ENCODE peak calls at places on chromosomes 13 and 19, in five cellular contexts. One of them, this sample, is unnamed.
A peak's percentile ranks its signal among the peaks of the same experiment; 100 is the strongest.

GRCh38 chr19:677201-677600 is 1.0 kb downstream of the FSTL3 start:
- DNase-seq in esophagus squamous epithelium: no peak
- DNase-seq in BJ: no peak
- DNase-seq in endodermal cell: peak; percentile 52
- DNase-seq in Peyer's patch: no peak
- DNase-seq in this sample: no peak

GRCh38 chr19:4704317-4704673 is 19.3 kb downstream of the DPP9 start:
- DNase-seq in endodermal cell: no peak
- DNase-seq in BJ: no peak
- DNase-seq in Peyer's patch: no peak
- DNase-seq in esophagus squamous epithelium: no peak
- DNase-seq in this sample: no peak

GRCh38 chr19:3423183-3423829 is 56.9 kb downstream of the NFIC start:
- DNase-seq in endodermal cell: no peak
- DNase-seq in BJ: no peak
- DNase-seq in esophagus squamous epithelium: no peak
- DNase-seq in Peyer's patch: no peak
- DNase-seq in this sample: no peak

GRCh38 chr19:6608950-6609349 is 18.0 kb upstream of the CD70 start:
- DNase-seq in endodermal cell: no peak
- DNase-seq in esophagus squamous epithelium: no peak
- DNase-seq in BJ: no peak
- DNase-seq in Peyer's patch: no peak
- DNase-seq in this sample: no peak

GRCh38 chr13:26482451-26483197 is 74.9 kb upstream of the WASF3 start:
- DNase-seq in Peyer's patch: peak; percentile 61
- DNase-seq in BJ: no peak
- DNase-seq in esophagus squamous epithelium: no peak
- DNase-seq in endodermal cell: peak; percentile 93
- DNase-seq in this sample: no peak

GRCh38 chr19:18831524-18832330 is at the start of gene UPF1:
- DNase-seq in Peyer's patch: peak; percentile 86
- DNase-seq in endodermal cell: peak; percentile 97
- DNase-seq in esophagus squamous epithelium: peak; percentile 55
- DNase-seq in BJ: peak; percentile 57
- DNase-seq in this sample: peak; percentile 92

GRCh38 chr13:28136916-28137315 is 1.4 kb upstream of the PAN3 start:
- DNase-seq in endodermal cell: no peak
- DNase-seq in BJ: no peak
- DNase-seq in Peyer's patch: no peak
- DNase-seq in esophagus squamous epithelium: no peak
- DNase-seq in this sample: no peak

GRCh38 chr19:47686679-47687450 is 26.4 kb upstream of the EHD2 start:
- DNase-seq in esophagus squamous epithelium: no peak
- DNase-seq in endodermal cell: no peak
- DNase-seq in BJ: no peak
- DNase-seq in Peyer's patch: no peak
- DNase-seq in this sample: no peak

GRCh38 chr13:27665333-27665732 is 43.6 kb downstream of the POLR1D start:
- DNase-seq in Peyer's patch: no peak
- DNase-seq in esophagus squamous epithelium: no peak
- DNase-seq in endodermal cell: no peak
- DNase-seq in BJ: no peak
- DNase-seq in this sample: no peak

GRCh38 chr19:42403586-42403985 is 13.5 kb upstream of the CNFN start:
- DNase-seq in Peyer's patch: no peak
- DNase-seq in endodermal cell: peak; percentile 84
- DNase-seq in BJ: no peak
- DNase-seq in esophagus squamous epithelium: no peak
- DNase-seq in this sample: no peak

GRCh38 chr19:55683449-55684261 is 8.6 kb downstream of the EPN1 start:
- DNase-seq in endodermal cell: no peak
- DNase-seq in esophagus squamous epithelium: no peak
- DNase-seq in BJ: no peak
- DNase-seq in Peyer's patch: no peak
- DNase-seq in this sample: no peak

GRCh38 chr19:41932259-41933130 is 4.2 kb upstream of the ERFL start:
- DNase-seq in BJ: no peak
- DNase-seq in esophagus squamous epithelium: no peak
- DNase-seq in endodermal cell: peak; percentile 63
- DNase-seq in Peyer's patch: no peak
- DNase-seq in this sample: no peak

GRCh38 chr13:108269601-108270328 is at the start of gene TNFSF13B:
- DNase-seq in Peyer's patch: peak; percentile 50
- DNase-seq in esophagus squamous epithelium: no peak
- DNase-seq in BJ: peak; percentile 4
- DNase-seq in endodermal cell: peak; percentile 91
- DNase-seq in this sample: peak; percentile 54

GRCh38 chr19:50205681-50206138 is 2.3 kb downstream of the MYH14 start:
- DNase-seq in endodermal cell: peak; percentile 73
- DNase-seq in Peyer's patch: no peak
- DNase-seq in esophagus squamous epithelium: no peak
- DNase-seq in BJ: no peak
- DNase-seq in this sample: no peak

GRCh38 chr13:46496086-46496485 is 56.9 kb upstream of the LRCH1 start:
- DNase-seq in Peyer's patch: no peak
- DNase-seq in esophagus squamous epithelium: no peak
- DNase-seq in BJ: no peak
- DNase-seq in endodermal cell: no peak
- DNase-seq in this sample: no peak

GRCh38 chr13:42567772-42568428 is 6.1 kb upstream of the TNFSF11 start:
- DNase-seq in BJ: no peak
- DNase-seq in endodermal cell: peak; percentile 51
- DNase-seq in esophagus squamous epithelium: no peak
- DNase-seq in Peyer's patch: no peak
- DNase-seq in this sample: no peak

DNA sequence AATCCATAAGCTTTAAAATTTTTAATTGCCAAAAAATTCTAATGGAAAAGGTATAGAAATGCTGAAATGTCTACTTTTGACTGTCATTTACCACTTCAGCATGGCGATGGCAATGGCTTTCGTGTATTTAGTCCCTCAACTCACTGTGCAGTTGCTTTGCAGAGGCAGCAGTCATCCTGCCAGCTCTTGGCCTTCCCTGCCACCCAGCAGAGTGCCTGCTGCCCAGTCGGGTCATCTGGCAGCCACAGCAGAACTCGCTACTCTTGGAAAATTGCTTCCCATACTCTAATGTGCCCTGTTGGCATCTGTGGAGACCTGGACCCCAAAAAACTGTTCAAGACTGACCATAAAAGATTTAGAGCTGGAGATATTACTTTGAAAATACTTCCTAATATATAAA is 383.2 kb downstream of the UQCRFS1 start:
- DNase-seq in esophagus squamous epithelium: no peak
- DNase-seq in BJ: no peak
- DNase-seq in Peyer's patch: no peak
- DNase-seq in endodermal cell: no peak
- DNase-seq in this sample: no peak
- TF ChIP-seq CTCF in esophagus squamous epithelium: no peak
- TF ChIP-seq CTCF in BJ: no peak
- TF ChIP-seq CTCF in Peyer's patch: no peak
- TF ChIP-seq CTCF in endodermal cell: no peak
- TF ChIP-seq CTCF in this sample: no peak

GRCh38 chr13:77067519-77067918 is 40.6 kb upstream of the FBXL3 start:
- DNase-seq in Peyer's patch: no peak
- DNase-seq in BJ: no peak
- DNase-seq in esophagus squamous epithelium: no peak
- DNase-seq in endodermal cell: no peak
- DNase-seq in this sample: no peak
- TF ChIP-seq CTCF in Peyer's patch: no peak
- TF ChIP-seq CTCF in BJ: no peak
- TF ChIP-seq CTCF in esophagus squamous epithelium: no peak
- TF ChIP-seq CTCF in endodermal cell: no peak
- TF ChIP-seq CTCF in this sample: no peak

GRCh38 chr19:45200614-45201013 is 22.0 kb downstream of the BLOC1S3 start:
- DNase-seq in esophagus squamous epithelium: no peak
- DNase-seq in Peyer's patch: no peak
- DNase-seq in BJ: no peak
- DNase-seq in endodermal cell: peak; percentile 86
- DNase-seq in this sample: no peak
- TF ChIP-seq CTCF in esophagus squamous epithelium: no peak
- TF ChIP-seq CTCF in Peyer's patch: no peak
- TF ChIP-seq CTCF in BJ: peak; percentile 29
- TF ChIP-seq CTCF in endodermal cell: peak; percentile 79
- TF ChIP-seq CTCF in this sample: no peak

GRCh38 chr19:11451942-11452813 is 16.7 kb downstream of the PRKCSH start:
- DNase-seq in BJ: no peak
- DNase-seq in esophagus squamous epithelium: no peak
- DNase-seq in endodermal cell: peak; percentile 66
- DNase-seq in Peyer's patch: no peak
- DNase-seq in this sample: no peak
- TF ChIP-seq CTCF in BJ: peak; percentile 14
- TF ChIP-seq CTCF in esophagus squamous epithelium: no peak
- TF ChIP-seq CTCF in endodermal cell: peak; percentile 41
- TF ChIP-seq CTCF in Peyer's patch: no peak
- TF ChIP-seq CTCF in this sample: no peak

DNA sequence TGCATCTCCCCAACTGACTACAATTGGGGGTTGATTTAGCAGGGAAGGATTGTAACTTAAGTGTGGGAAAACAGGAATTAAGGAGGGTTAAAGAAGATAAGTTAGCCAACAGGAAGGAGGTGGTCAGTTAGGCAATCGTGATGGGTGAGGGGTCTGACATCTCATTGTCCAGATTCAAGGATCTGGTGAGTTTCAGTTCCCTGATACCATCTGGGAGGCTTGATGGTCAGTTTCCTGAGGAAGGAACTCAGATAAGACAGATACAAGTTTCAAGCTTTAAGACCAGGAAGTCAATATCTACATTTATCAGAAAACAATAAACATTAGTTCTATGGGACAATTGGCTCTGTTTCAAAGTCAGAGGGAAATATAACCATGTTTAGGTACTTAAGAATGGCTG is 601.8 kb downstream of the SLITRK6 start:
- DNase-seq in esophagus squamous epithelium: no peak
- DNase-seq in Peyer's patch: no peak
- DNase-seq in endodermal cell: no peak
- DNase-seq in BJ: no peak
- DNase-seq in this sample: no peak
- TF ChIP-seq CTCF in esophagus squamous epithelium: no peak
- TF ChIP-seq CTCF in Peyer's patch: no peak
- TF ChIP-seq CTCF in endodermal cell: no peak
- TF ChIP-seq CTCF in BJ: no peak
- TF ChIP-seq CTCF in this sample: no peak

GRCh38 chr19:13079542-13079986 is 23.1 kb downstream of the LYL1 start:
- DNase-seq in esophagus squamous epithelium: no peak
- DNase-seq in Peyer's patch: no peak
- DNase-seq in BJ: peak; percentile 70
- DNase-seq in endodermal cell: peak; percentile 50
- DNase-seq in this sample: no peak

GRCh38 chr19:13083627-13084026 is 19.0 kb downstream of the LYL1 start:
- DNase-seq in endodermal cell: no peak
- DNase-seq in BJ: no peak
- DNase-seq in esophagus squamous epithelium: no peak
- DNase-seq in Peyer's patch: no peak
- DNase-seq in this sample: no peak

GRCh38 chr19:13085673-13086072 is 17.0 kb downstream of the LYL1 start:
- DNase-seq in endodermal cell: no peak
- DNase-seq in BJ: no peak
- DNase-seq in Peyer's patch: no peak
- DNase-seq in esophagus squamous epithelium: no peak
- DNase-seq in this sample: no peak

GRCh38 chr19:13083008-13083404 is 19.7 kb downstream of the LYL1 start:
- DNase-seq in Peyer's patch: no peak
- DNase-seq in BJ: no peak
- DNase-seq in esophagus squamous epithelium: no peak
- DNase-seq in endodermal cell: no peak
- DNase-seq in this sample: no peak

GRCh38 chr19:13082192-13083007 is 20.3 kb downstream of the LYL1 start:
- DNase-seq in BJ: no peak
- DNase-seq in esophagus squamous epithelium: no peak
- DNase-seq in endodermal cell: peak; percentile 85
- DNase-seq in Peyer's patch: no peak
- DNase-seq in this sample: no peak
- TF ChIP-seq CTCF in BJ: peak; percentile 56
- TF ChIP-seq CTCF in esophagus squamous epithelium: no peak
- TF ChIP-seq CTCF in endodermal cell: peak; percentile 75
- TF ChIP-seq CTCF in Peyer's patch: no peak
- TF ChIP-seq CTCF in this sample: no peak

GRCh38 chr19:10473192-10473591 is 30.0 kb downstream of the KEAP1 start:
- DNase-seq in BJ: no peak
- DNase-seq in Peyer's patch: no peak
- DNase-seq in endodermal cell: no peak
- DNase-seq in esophagus squamous epithelium: no peak
- DNase-seq in this sample: no peak

GRCh38 chr19:10478476-10478875 is 24.7 kb downstream of the KEAP1 start:
- DNase-seq in BJ: peak; percentile 19
- DNase-seq in Peyer's patch: no peak
- DNase-seq in endodermal cell: no peak
- DNase-seq in esophagus squamous epithelium: no peak
- DNase-seq in this sample: no peak

GRCh38 chr19:10474962-10475451 is 28.1 kb downstream of the KEAP1 start:
- DNase-seq in BJ: no peak
- DNase-seq in endodermal cell: no peak
- DNase-seq in Peyer's patch: no peak
- DNase-seq in esophagus squamous epithelium: no peak
- DNase-seq in this sample: no peak

GRCh38 chr19:10478903-10479384 is 24.2 kb downstream of the KEAP1 start:
- DNase-seq in endodermal cell: peak; percentile 98
- DNase-seq in BJ: peak; percentile 62
- DNase-seq in esophagus squamous epithelium: peak; percentile 25
- DNase-seq in Peyer's patch: peak; percentile 75
- DNase-seq in this sample: peak; percentile 74
- TF ChIP-seq CTCF in endodermal cell: peak; percentile 89
- TF ChIP-seq CTCF in BJ: peak; percentile 70
- TF ChIP-seq CTCF in esophagus squamous epithelium: peak; percentile 77
- TF ChIP-seq CTCF in Peyer's patch: no peak
- TF ChIP-seq CTCF in this sample: peak; percentile 83

GRCh38 chr13:36054041-36054440 is 77.1 kb downstream of the DCLK1 start:
- DNase-seq in esophagus squamous epithelium: no peak
- DNase-seq in Peyer's patch: no peak
- DNase-seq in endodermal cell: no peak
- DNase-seq in BJ: no peak
- DNase-seq in this sample: no peak
- TF ChIP-seq CTCF in esophagus squamous epithelium: no peak
- TF ChIP-seq CTCF in Peyer's patch: no peak
- TF ChIP-seq CTCF in endodermal cell: no peak
- TF ChIP-seq CTCF in BJ: no peak
- TF ChIP-seq CTCF in this sample: no peak